ENCODE peak calls at places on chromosome X, in seven cellular contexts. A is stomach, Z is upper lobe of left lung, R is sigmoid colon, T is K562, P is SK-N-SH, S is A549. F is an unnamed sample.

GRCh38 chrX:147376601-147377387 is 534.9 kb upstream of the FMR1 start:
- DNase-seq in A (no peak), Z (no peak), R (no peak), T (no peak), P (no peak), S (no peak), F (peak)

GRCh38 chrX:128975716-128976115 is 547.6 kb downstream of the SMARCA1 start:
- DNase-seq in A (peak), Z (no peak), R (no peak), T (peak), P (peak), S (peak), F (no peak)

GRCh38 chrX:140967036-140967435 is 35.4 kb upstream of the SPANXB1 start:
- DNase-seq in A (no peak), Z (no peak), R (no peak), T (no peak), P (no peak), S (no peak), F (no peak)

GRCh38 chrX:46588263-46588662 is 14.7 kb downstream of the CHST7 start:
- DNase-seq in A (no peak), Z (no peak), R (peak), T (no peak), P (no peak), S (peak), F (no peak)

GRCh38 chrX:46407753-46408130 is 137.5 kb downstream of the ZNF674 start:
- DNase-seq in A (no peak), Z (no peak), R (no peak), T (no peak), P (no peak), S (no peak), F (peak)

GRCh38 chrX:45774961-45775360 is 574.3 kb upstream of the DIPK2B start:
- DNase-seq in A (no peak), Z (no peak), R (peak), T (no peak), P (no peak), S (no peak), F (peak)

GRCh38 chrX:42505057-42505456 is 272.9 kb downstream of the PPP1R2C start:
- DNase-seq in A (no peak), Z (no peak), R (no peak), T (no peak), P (no peak), S (no peak), F (no peak)

GRCh38 chrX:154374361-154375155 is at the start of gene FLNA:
- DNase-seq in A (peak), Z (peak), R (peak), T (no peak), P (peak), S (no peak), F (peak)

GRCh38 chrX:101485212-101486064 is at the start of gene ARMCX4:
- DNase-seq in A (peak), Z (peak), R (peak), T (no peak), P (peak), S (no peak), F (peak)

GRCh38 chrX:41303013-41303412 is 30.9 kb upstream of the DDX3X start:
- DNase-seq in A (no peak), Z (no peak), R (no peak), T (no peak), P (no peak), S (no peak), F (no peak)

GRCh38 chrX:101430457-101431078 is 22.5 kb downstream of the HNRNPH2 start:
- DNase-seq in A (no peak), Z (no peak), R (no peak), T (no peak), P (no peak), S (peak), F (no peak)

GRCh38 chrX:42017971-42018370 is 94.6 kb upstream of the CASK start:
- DNase-seq in A (no peak), Z (no peak), R (no peak), T (no peak), P (no peak), S (no peak), F (no peak)

GRCh38 chrX:74450803-74451449 is 29.6 kb downstream of the SLC16A2 start:
- DNase-seq in A (no peak), Z (no peak), R (no peak), T (no peak), P (no peak), S (peak), F (no peak)

GRCh38 chrX:9859711-9860555 is 73.7 kb downstream of the SHROOM2 start:
- DNase-seq in A (no peak), Z (no peak), R (no peak), T (no peak), P (no peak), S (no peak), F (no peak)

GRCh38 chrX:143633530-143634372 is 2.1 kb downstream of the SLITRK4 start:
- DNase-seq in A (no peak), Z (peak), R (no peak), T (no peak), P (no peak), S (no peak), F (peak)

GRCh38 chrX:31227250-31227649 is 155.4 kb upstream of the FTHL17 start:
- DNase-seq in A (no peak), Z (no peak), R (no peak), T (no peak), P (no peak), S (no peak), F (no peak)

GRCh38 chrX:153623310-153624029 is 23.5 kb upstream of the DUSP9 start:
- DNase-seq in A (no peak), Z (no peak), R (peak), T (no peak), P (no peak), S (no peak), F (peak)

GRCh38 chrX:136710324-136710951 is 62.5 kb downstream of the CD40LG start:
- DNase-seq in A (no peak), Z (no peak), R (no peak), T (no peak), P (no peak), S (no peak), F (no peak)

GRCh38 chrX:140066262-140066661 is 100.9 kb upstream of the CXorf66 start:
- DNase-seq in A (no peak), Z (no peak), R (no peak), T (no peak), P (no peak), S (no peak), F (no peak)

GRCh38 chrX:10984213-10984612 is 126.9 kb upstream of the HCCS start:
- DNase-seq in A (no peak), Z (no peak), R (no peak), T (no peak), P (no peak), S (no peak), F (no peak)
- TF ChIP-seq EP300 in A (no peak), Z (no peak), R (no peak), T (no peak), P (no peak), S (no peak), F (no peak)

GRCh38 chrX:132336172-132336571 is 116.9 kb upstream of the RAP2C start:
- DNase-seq in A (no peak), Z (no peak), R (no peak), T (no peak), P (no peak), S (no peak), F (no peak)
- H3K4me3 ChIP-seq in A (no peak), Z (no peak), R (no peak), T (no peak), P (no peak), S (no peak), F (no peak)

GRCh38 chrX:66402165-66402564 is 236.7 kb downstream of the EDA2R start:
- DNase-seq in A (no peak), Z (no peak), R (no peak), T (no peak), P (no peak), S (no peak), F (no peak)

DNA sequence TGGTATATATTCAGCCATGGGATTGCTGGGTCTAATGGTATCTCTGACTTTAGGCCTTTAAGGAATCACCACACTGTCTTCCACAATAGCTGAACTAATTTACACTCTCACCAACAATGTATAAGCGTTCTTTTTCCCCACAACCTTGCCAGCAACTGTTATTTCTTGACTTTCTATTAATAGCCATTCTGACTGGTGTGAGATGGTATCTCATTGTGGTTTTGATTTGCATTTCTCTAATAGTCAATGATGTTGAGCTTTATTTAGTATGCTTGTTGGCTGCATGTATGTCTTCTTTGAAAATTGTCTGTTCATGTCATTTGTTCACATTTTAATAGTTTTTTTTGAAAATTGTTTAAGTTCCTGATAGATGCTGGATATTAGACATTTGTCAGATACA is 235.2 kb downstream of the HEPH start:
- DNase-seq in A (no peak), Z (no peak), R (no peak), T (no peak), P (no peak), S (no peak), F (no peak)
- TF ChIP-seq EP300 in A (no peak), Z (no peak), R (no peak), T (no peak), P (no peak), S (no peak), F (no peak)

DNA sequence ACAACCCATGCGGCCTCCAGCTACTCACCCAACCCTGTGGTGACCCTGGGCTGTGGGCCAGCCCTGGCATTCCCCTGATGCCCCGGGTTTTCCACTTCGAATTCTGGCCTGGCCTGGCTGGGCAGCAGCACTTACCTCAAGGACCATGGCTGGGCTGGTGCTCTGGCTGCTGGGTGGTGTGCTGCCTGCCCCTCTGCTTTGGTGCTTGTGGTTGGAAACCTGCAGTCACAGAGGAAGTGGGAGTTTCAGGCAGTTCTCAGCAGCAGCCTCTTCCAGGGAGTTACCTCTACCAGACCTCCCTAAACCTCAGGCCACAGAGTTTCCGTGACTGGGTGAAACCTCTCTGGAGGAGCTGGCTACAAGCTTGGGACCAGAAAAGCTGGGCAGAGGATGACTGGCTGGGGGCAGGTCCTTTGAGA is at the start of gene CXCR3:
- DNase-seq in A (no peak), Z (peak), R (no peak), T (no peak), P (no peak), S (no peak), F (no peak)
- H3K4me3 ChIP-seq in A (no peak), Z (peak), R (no peak), T (no peak), P (no peak), S (no peak), F (no peak)

GRCh38 chrX:826026-826425 is 195.4 kb downstream of the SHOX start:
- DNase-seq in A (no peak), Z (no peak), R (no peak), T (no peak), P (no peak), S (no peak), F (no peak)
- TF ChIP-seq EP300 in A (no peak), Z (no peak), R (no peak), T (no peak), P (no peak), S (no peak), F (no peak)

GRCh38 chrX:102902355-102902754 is 34.7 kb upstream of the RAB40AL start:
- DNase-seq in A (no peak), Z (no peak), R (no peak), T (no peak), P (no peak), S (no peak), F (no peak)

DNA sequence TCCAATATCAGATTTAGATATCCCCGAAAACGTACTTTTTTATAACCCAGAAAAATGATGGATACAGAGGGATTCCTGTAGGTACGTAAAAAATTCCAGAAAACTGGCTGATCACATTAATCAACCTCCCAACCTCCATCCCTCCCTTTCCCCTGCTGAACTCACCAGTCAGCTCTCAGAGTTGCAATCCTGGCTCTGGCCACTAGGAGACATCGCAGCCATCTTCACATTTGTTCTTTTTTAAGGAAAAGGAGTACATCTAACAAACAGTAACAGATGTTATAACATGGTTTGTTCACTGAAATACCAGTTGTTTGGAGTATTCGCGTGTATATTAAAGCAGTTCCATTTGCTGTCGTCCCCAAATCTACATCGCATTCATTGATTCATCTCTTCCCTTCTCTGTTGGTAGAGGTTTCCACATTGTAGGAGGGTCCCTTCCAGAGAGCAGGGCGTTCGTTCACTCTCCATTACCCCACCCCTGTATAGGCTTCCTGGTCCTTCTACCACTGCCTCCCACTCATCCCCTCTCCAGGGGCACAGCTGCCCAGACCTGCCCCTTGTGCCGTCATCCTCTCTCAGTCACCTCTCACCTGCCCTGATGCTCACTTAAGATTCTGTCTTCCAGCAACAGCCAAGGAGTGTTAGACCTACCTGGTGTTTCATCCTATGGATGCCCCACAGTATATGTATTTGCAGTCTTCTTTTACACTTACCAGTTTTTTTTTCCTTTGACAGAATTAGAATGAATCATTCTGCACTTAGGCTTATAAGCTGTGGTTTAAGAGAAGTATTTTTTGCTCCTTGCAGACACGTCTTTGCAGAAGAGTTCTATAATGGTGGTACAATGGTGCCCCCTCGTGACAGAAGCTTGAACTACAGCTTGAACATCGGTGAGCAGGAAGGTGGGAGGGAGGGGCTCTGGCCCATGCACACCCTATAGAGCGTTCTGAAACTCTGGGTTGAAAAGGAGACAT is 36.8 kb upstream of the RAB40AL start:
- DNase-seq in A (peak), Z (no peak), R (peak), T (peak), P (peak), S (peak), F (peak)
- H3K4me3 ChIP-seq in A (no peak), Z (no peak), R (no peak), T (no peak), P (no peak), S (no peak), F (no peak)

GRCh38 chrX:22730542-22730941 is 269.2 kb upstream of the DDX53 start:
- DNase-seq in A (no peak), Z (no peak), R (no peak), T (no peak), P (no peak), S (peak), F (no peak)
- TF ChIP-seq EP300 in A (no peak), Z (no peak), R (no peak), T (no peak), P (no peak), S (no peak), F (no peak)

DNA sequence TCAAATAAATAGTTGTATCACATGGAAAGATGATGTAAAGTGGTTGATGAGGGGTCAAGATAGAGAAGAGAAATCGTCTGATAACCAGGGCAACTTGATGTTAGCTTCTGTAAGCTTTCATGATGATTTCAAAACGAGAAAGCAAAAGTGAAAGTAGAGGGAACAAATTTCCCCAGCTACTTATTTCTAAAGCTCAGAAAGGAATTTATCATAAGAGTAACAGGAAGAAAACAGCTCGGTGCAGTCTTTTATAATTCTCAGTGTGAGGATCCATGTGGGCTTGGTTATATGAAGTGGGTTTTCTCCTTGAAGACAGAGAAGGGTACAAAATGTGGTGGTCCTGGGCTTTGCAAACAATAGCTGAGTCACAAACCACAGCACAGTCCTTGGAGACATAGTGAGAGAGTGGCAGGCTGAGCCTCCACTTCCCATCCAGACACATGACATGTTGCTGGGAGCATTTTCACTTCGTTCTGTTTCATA is 32.1 kb upstream of the GLRA2 start:
- DNase-seq in A (no peak), Z (no peak), R (no peak), T (no peak), P (no peak), S (no peak), F (no peak)
- H3K4me3 ChIP-seq in A (peak), Z (peak), R (no peak), T (no peak), P (peak), S (no peak), F (peak)

GRCh38 chrX:117543885-117544284 is 572.7 kb downstream of the KLHL13 start:
- DNase-seq in A (no peak), Z (no peak), R (no peak), T (no peak), P (no peak), S (no peak), F (no peak)
- TF ChIP-seq EP300 in A (no peak), Z (no peak), R (no peak), T (no peak), P (no peak), S (no peak), F (no peak)

GRCh38 chrX:72142094-72142843 is 10.6 kb upstream of the RTL5 start:
- DNase-seq in A (no peak), Z (no peak), R (no peak), T (no peak), P (peak), S (no peak), F (no peak)
- H3K4me3 ChIP-seq in A (no peak), Z (no peak), R (no peak), T (no peak), P (no peak), S (no peak), F (no peak)

F was measured in ovary.